ENCODE peak calls at places on chromosomes 3 and 15, in nine cellular contexts. One of them, this sample, is unnamed.

GRCh38 chr15:98124576-98124975 is 164.1 kb downstream of the ARRDC4 start:
- DNase-seq in left lung: no peak
- DNase-seq in H9: no peak
- DNase-seq in heart right ventricle: no peak
- DNase-seq in BJ: no peak
- DNase-seq in bronchial epithelial cell: peak
- DNase-seq in ascending aorta: no peak
- DNase-seq in fibroblast of lung: no peak
- DNase-seq in colonic mucosa: no peak
- DNase-seq in this sample: no peak

GRCh38 chr3:52773361-52774065 is 2.8 kb upstream of the NEK4 start:
- DNase-seq in colonic mucosa: no peak
- DNase-seq in left lung: peak
- DNase-seq in H9: no peak
- DNase-seq in BJ: no peak
- DNase-seq in heart right ventricle: no peak
- DNase-seq in fibroblast of lung: no peak
- DNase-seq in bronchial epithelial cell: no peak
- DNase-seq in ascending aorta: no peak
- DNase-seq in this sample: no peak

GRCh38 chr15:70863450-70864218 is 9.7 kb upstream of the LARP6 start:
- DNase-seq in BJ: no peak
- DNase-seq in heart right ventricle: no peak
- DNase-seq in colonic mucosa: no peak
- DNase-seq in left lung: no peak
- DNase-seq in ascending aorta: no peak
- DNase-seq in fibroblast of lung: peak
- DNase-seq in H9: no peak
- DNase-seq in bronchial epithelial cell: peak
- DNase-seq in this sample: no peak

GRCh38 chr15:92574566-92574965 is 81.0 kb downstream of the FAM174B start:
- DNase-seq in fibroblast of lung: no peak
- DNase-seq in left lung: no peak
- DNase-seq in ascending aorta: no peak
- DNase-seq in heart right ventricle: no peak
- DNase-seq in BJ: no peak
- DNase-seq in H9: no peak
- DNase-seq in bronchial epithelial cell: no peak
- DNase-seq in colonic mucosa: no peak
- DNase-seq in this sample: no peak

GRCh38 chr15:38308242-38308641 is 55.6 kb downstream of the SPRED1 start:
- DNase-seq in H9: no peak
- DNase-seq in fibroblast of lung: no peak
- DNase-seq in ascending aorta: no peak
- DNase-seq in bronchial epithelial cell: no peak
- DNase-seq in heart right ventricle: no peak
- DNase-seq in colonic mucosa: no peak
- DNase-seq in BJ: no peak
- DNase-seq in left lung: no peak
- DNase-seq in this sample: no peak

GRCh38 chr15:48012191-48012590 is 108.6 kb upstream of the SLC24A5 start:
- DNase-seq in ascending aorta: no peak
- DNase-seq in left lung: no peak
- DNase-seq in heart right ventricle: no peak
- DNase-seq in fibroblast of lung: no peak
- DNase-seq in H9: no peak
- DNase-seq in bronchial epithelial cell: no peak
- DNase-seq in BJ: no peak
- DNase-seq in colonic mucosa: no peak
- DNase-seq in this sample: no peak

GRCh38 chr15:66508293-66508883 is 3.3 kb downstream of the ZWILCH start:
- DNase-seq in ascending aorta: no peak
- DNase-seq in BJ: no peak
- DNase-seq in heart right ventricle: no peak
- DNase-seq in left lung: no peak
- DNase-seq in bronchial epithelial cell: no peak
- DNase-seq in colonic mucosa: no peak
- DNase-seq in fibroblast of lung: no peak
- DNase-seq in H9: no peak
- DNase-seq in this sample: no peak

GRCh38 chr15:32641517-32642059 is at the start of gene SCG5:
- DNase-seq in ascending aorta: no peak
- DNase-seq in bronchial epithelial cell: peak
- DNase-seq in left lung: peak
- DNase-seq in heart right ventricle: no peak
- DNase-seq in colonic mucosa: peak
- DNase-seq in fibroblast of lung: peak
- DNase-seq in BJ: no peak
- DNase-seq in H9: peak
- DNase-seq in this sample: peak

GRCh38 chr15:56074866-56075265 is 81.5 kb upstream of the NEDD4 start:
- DNase-seq in BJ: no peak
- DNase-seq in left lung: no peak
- DNase-seq in H9: no peak
- DNase-seq in bronchial epithelial cell: no peak
- DNase-seq in fibroblast of lung: no peak
- DNase-seq in colonic mucosa: no peak
- DNase-seq in ascending aorta: no peak
- DNase-seq in heart right ventricle: no peak
- DNase-seq in this sample: no peak

GRCh38 chr3:46461971-46462910 is 2.5 kb downstream of the LTF start:
- DNase-seq in BJ: no peak
- DNase-seq in H9: peak
- DNase-seq in bronchial epithelial cell: peak
- DNase-seq in ascending aorta: peak
- DNase-seq in colonic mucosa: no peak
- DNase-seq in fibroblast of lung: peak
- DNase-seq in left lung: no peak
- DNase-seq in heart right ventricle: no peak
- DNase-seq in this sample: no peak

GRCh38 chr3:153284282-153284938 is 122.4 kb downstream of the RAP2B start:
- DNase-seq in H9: no peak
- DNase-seq in left lung: no peak
- DNase-seq in bronchial epithelial cell: peak
- DNase-seq in colonic mucosa: peak
- DNase-seq in ascending aorta: peak
- DNase-seq in BJ: peak
- DNase-seq in fibroblast of lung: peak
- DNase-seq in heart right ventricle: no peak
- DNase-seq in this sample: no peak

GRCh38 chr3:1442271-1442670 is 349.4 kb downstream of the CNTN6 start:
- DNase-seq in BJ: no peak
- DNase-seq in heart right ventricle: no peak
- DNase-seq in ascending aorta: no peak
- DNase-seq in colonic mucosa: no peak
- DNase-seq in fibroblast of lung: no peak
- DNase-seq in H9: no peak
- DNase-seq in left lung: no peak
- DNase-seq in bronchial epithelial cell: no peak
- DNase-seq in this sample: no peak

GRCh38 chr3:9278498-9278897 is 29.1 kb upstream of the SRGAP3 start:
- DNase-seq in fibroblast of lung: no peak
- DNase-seq in heart right ventricle: no peak
- DNase-seq in BJ: no peak
- DNase-seq in bronchial epithelial cell: no peak
- DNase-seq in H9: no peak
- DNase-seq in colonic mucosa: no peak
- DNase-seq in ascending aorta: no peak
- DNase-seq in left lung: no peak
- DNase-seq in this sample: no peak

GRCh38 chr3:180036678-180037455 is at the start of gene PEX5L:
- DNase-seq in left lung: peak
- DNase-seq in ascending aorta: no peak
- DNase-seq in BJ: no peak
- DNase-seq in heart right ventricle: peak
- DNase-seq in bronchial epithelial cell: peak
- DNase-seq in colonic mucosa: no peak
- DNase-seq in fibroblast of lung: peak
- DNase-seq in H9: peak
- DNase-seq in this sample: peak
- TF ChIP-seq CTCF in left lung: no peak
- TF ChIP-seq CTCF in ascending aorta: no peak
- TF ChIP-seq CTCF in BJ: no peak
- TF ChIP-seq CTCF in heart right ventricle: no peak
- TF ChIP-seq CTCF in bronchial epithelial cell: no peak
- TF ChIP-seq CTCF in colonic mucosa: no peak
- TF ChIP-seq CTCF in fibroblast of lung: no peak
- TF ChIP-seq CTCF in H9: no peak
- TF ChIP-seq CTCF in this sample: no peak

GRCh38 chr3:145176907-145177306 is 984.1 kb downstream of the PLOD2 start:
- DNase-seq in ascending aorta: no peak
- DNase-seq in fibroblast of lung: no peak
- DNase-seq in BJ: no peak
- DNase-seq in heart right ventricle: no peak
- DNase-seq in H9: no peak
- DNase-seq in colonic mucosa: no peak
- DNase-seq in bronchial epithelial cell: no peak
- DNase-seq in left lung: no peak
- DNase-seq in this sample: no peak

GRCh38 chr3:145170101-145170500 is 990.9 kb downstream of the PLOD2 start:
- DNase-seq in BJ: no peak
- DNase-seq in left lung: no peak
- DNase-seq in colonic mucosa: no peak
- DNase-seq in heart right ventricle: no peak
- DNase-seq in fibroblast of lung: no peak
- DNase-seq in ascending aorta: no peak
- DNase-seq in bronchial epithelial cell: no peak
- DNase-seq in H9: no peak
- DNase-seq in this sample: no peak

DNA sequence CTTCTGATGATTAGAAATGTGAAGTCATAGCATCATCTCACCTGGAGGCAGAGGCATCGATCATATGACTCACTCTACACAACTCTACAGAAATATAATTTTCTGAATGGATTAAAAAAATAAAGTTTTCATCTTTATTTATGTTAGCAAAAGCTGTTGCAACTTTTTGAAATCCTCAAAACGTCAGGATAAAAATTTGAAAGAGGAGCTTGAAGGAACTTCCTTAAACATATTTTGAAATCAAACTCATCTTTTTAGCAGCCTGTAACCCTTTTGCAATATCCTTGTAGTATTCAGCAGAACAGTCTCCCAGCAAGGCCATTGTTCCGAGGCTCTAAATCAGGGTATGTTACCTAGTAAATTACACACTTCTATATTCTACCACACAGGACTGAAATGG is 985.4 kb downstream of the PLOD2 start:
- DNase-seq in bronchial epithelial cell: peak
- DNase-seq in BJ: no peak
- DNase-seq in colonic mucosa: no peak
- DNase-seq in fibroblast of lung: peak
- DNase-seq in H9: no peak
- DNase-seq in ascending aorta: no peak
- DNase-seq in left lung: no peak
- DNase-seq in heart right ventricle: no peak
- DNase-seq in this sample: no peak
- TF ChIP-seq CTCF in bronchial epithelial cell: no peak
- TF ChIP-seq CTCF in BJ: no peak
- TF ChIP-seq CTCF in colonic mucosa: no peak
- TF ChIP-seq CTCF in fibroblast of lung: no peak
- TF ChIP-seq CTCF in H9: no peak
- TF ChIP-seq CTCF in ascending aorta: no peak
- TF ChIP-seq CTCF in left lung: no peak
- TF ChIP-seq CTCF in heart right ventricle: no peak
- TF ChIP-seq CTCF in this sample: no peak

GRCh38 chr3:154758109-154758868 is 321.8 kb upstream of the MME start:
- DNase-seq in left lung: no peak
- DNase-seq in fibroblast of lung: peak
- DNase-seq in colonic mucosa: no peak
- DNase-seq in ascending aorta: no peak
- DNase-seq in BJ: peak
- DNase-seq in H9: no peak
- DNase-seq in heart right ventricle: no peak
- DNase-seq in bronchial epithelial cell: peak
- DNase-seq in this sample: no peak
- TF ChIP-seq CTCF in left lung: peak
- TF ChIP-seq CTCF in fibroblast of lung: peak
- TF ChIP-seq CTCF in colonic mucosa: no peak
- TF ChIP-seq CTCF in ascending aorta: no peak
- TF ChIP-seq CTCF in BJ: peak
- TF ChIP-seq CTCF in H9: peak
- TF ChIP-seq CTCF in heart right ventricle: peak
- TF ChIP-seq CTCF in bronchial epithelial cell: peak
- TF ChIP-seq CTCF in this sample: peak

GRCh38 chr3:55818485-55818884 is 331.4 kb upstream of the WNT5A start:
- DNase-seq in fibroblast of lung: peak
- DNase-seq in ascending aorta: no peak
- DNase-seq in H9: no peak
- DNase-seq in BJ: no peak
- DNase-seq in heart right ventricle: no peak
- DNase-seq in left lung: no peak
- DNase-seq in colonic mucosa: no peak
- DNase-seq in bronchial epithelial cell: peak
- DNase-seq in this sample: no peak
- TF ChIP-seq CTCF in fibroblast of lung: peak
- TF ChIP-seq CTCF in ascending aorta: no peak
- TF ChIP-seq CTCF in H9: peak
- TF ChIP-seq CTCF in BJ: no peak
- TF ChIP-seq CTCF in heart right ventricle: no peak
- TF ChIP-seq CTCF in left lung: no peak
- TF ChIP-seq CTCF in colonic mucosa: no peak
- TF ChIP-seq CTCF in bronchial epithelial cell: peak
- TF ChIP-seq CTCF in this sample: no peak

GRCh38 chr3:39383913-39384664 is 919 bp downstream of the SLC25A38 start:
- DNase-seq in BJ: peak
- DNase-seq in H9: peak
- DNase-seq in left lung: peak
- DNase-seq in colonic mucosa: peak
- DNase-seq in ascending aorta: peak
- DNase-seq in bronchial epithelial cell: peak
- DNase-seq in heart right ventricle: peak
- DNase-seq in fibroblast of lung: peak
- DNase-seq in this sample: peak
- TF ChIP-seq CTCF in BJ: peak
- TF ChIP-seq CTCF in H9: no peak
- TF ChIP-seq CTCF in left lung: peak
- TF ChIP-seq CTCF in colonic mucosa: no peak
- TF ChIP-seq CTCF in ascending aorta: peak
- TF ChIP-seq CTCF in bronchial epithelial cell: no peak
- TF ChIP-seq CTCF in heart right ventricle: no peak
- TF ChIP-seq CTCF in fibroblast of lung: no peak
- TF ChIP-seq CTCF in this sample: no peak

GRCh38 chr3:180804871-180805430 is 107.5 kb upstream of the FXR1 start:
- DNase-seq in bronchial epithelial cell: peak
- DNase-seq in colonic mucosa: no peak
- DNase-seq in H9: peak
- DNase-seq in left lung: no peak
- DNase-seq in BJ: no peak
- DNase-seq in ascending aorta: peak
- DNase-seq in heart right ventricle: no peak
- DNase-seq in fibroblast of lung: peak
- DNase-seq in this sample: peak
- TF ChIP-seq CTCF in bronchial epithelial cell: peak
- TF ChIP-seq CTCF in colonic mucosa: no peak
- TF ChIP-seq CTCF in H9: peak
- TF ChIP-seq CTCF in left lung: no peak
- TF ChIP-seq CTCF in BJ: peak
- TF ChIP-seq CTCF in ascending aorta: peak
- TF ChIP-seq CTCF in heart right ventricle: no peak
- TF ChIP-seq CTCF in fibroblast of lung: peak
- TF ChIP-seq CTCF in this sample: peak